ENCODE peak calls at places on chromosomes 12 and 14, in five cellular contexts. G is HepG2, J is neural progenitor cell, Y is cardiac fibroblast, O is MM.1S. B is an unnamed sample.

GRCh38 chr14:105738638-105739037 is 212.3 kb downstream of the TMEM121 start:
- DNase-seq in G (no peak), J (no peak), Y (no peak), O (no peak), B (no peak)

GRCh38 chr14:104321151-104322130 is 183.1 kb downstream of the KIF26A start:
- DNase-seq in G (no peak), J (no peak), Y (no peak), O (no peak), B (no peak)

GRCh38 chr12:95118788-95119179 is 45.4 kb upstream of the NR2C1 start:
- DNase-seq in G (no peak), J (no peak), Y (no peak), O (no peak), B (no peak)

GRCh38 chr12:2168808-2169207 is 116.0 kb downstream of the CACNA1C start:
- DNase-seq in G (peak), J (no peak), Y (peak), O (no peak), B (no peak)

GRCh38 chr12:122184522-122184921 is 1.6 kb downstream of the LRRC43 start:
- DNase-seq in G (no peak), J (no peak), Y (no peak), O (no peak), B (peak)

GRCh38 chr12:119788783-119789182 is 88.3 kb downstream of the CIT start:
- DNase-seq in G (no peak), J (no peak), Y (peak), O (no peak), B (no peak)

GRCh38 chr14:56379956-56380355 is 199.6 kb upstream of the TMEM260 start:
- DNase-seq in G (no peak), J (no peak), Y (peak), O (no peak), B (no peak)

GRCh38 chr12:29310899-29311298 is 70.1 kb downstream of the ERGIC2 start:
- DNase-seq in G (no peak), J (no peak), Y (no peak), O (no peak), B (no peak)

GRCh38 chr14:90425480-90425879 is 28.7 kb downstream of the CALM1 start:
- DNase-seq in G (no peak), J (no peak), Y (no peak), O (no peak), B (no peak)

DNA sequence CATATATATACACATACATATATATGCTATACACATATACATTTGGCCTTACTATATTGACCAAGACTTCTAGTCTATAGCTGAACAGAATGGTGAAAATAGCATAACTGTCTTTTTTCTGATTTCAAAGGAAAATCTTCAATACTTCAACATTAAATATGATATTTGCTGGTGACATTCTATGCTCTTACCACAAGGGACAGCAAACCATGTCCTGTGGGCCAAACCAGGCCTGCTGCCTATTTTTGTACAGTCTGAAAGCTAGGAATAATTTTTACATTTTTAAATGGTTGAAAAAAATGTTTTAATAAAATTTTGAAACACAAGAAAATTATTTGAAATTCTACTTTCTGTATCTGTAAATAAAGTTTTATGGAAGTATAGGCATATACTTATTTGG is 63.6 kb downstream of the EML5 start:
- DNase-seq in G (no peak), J (no peak), Y (peak), O (no peak), B (no peak)
- TF ChIP-seq CTCF in G (no peak), J (peak), Y (peak), O (no peak), B (no peak)

DNA sequence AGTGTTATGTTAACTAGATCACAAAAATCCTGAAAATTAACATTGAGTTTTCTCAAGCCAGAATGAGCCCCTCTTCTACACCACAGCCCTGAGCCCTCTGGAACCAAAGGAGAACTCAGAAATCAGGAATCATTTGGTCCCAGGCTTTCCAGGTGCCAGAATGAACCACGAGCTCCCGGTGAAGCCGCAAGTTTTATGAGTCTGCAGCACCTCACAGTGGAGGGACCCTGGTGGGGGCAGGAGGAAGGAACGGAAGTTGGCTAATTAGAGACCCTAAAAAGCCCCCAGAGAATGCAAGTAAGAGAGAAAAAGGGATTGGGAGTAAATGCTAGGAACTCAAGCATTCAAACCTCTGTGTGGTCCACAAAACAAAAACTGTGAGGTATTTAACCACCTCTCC is 52.9 kb upstream of the BCL2L14 start:
- DNase-seq in G (no peak), J (peak), Y (no peak), O (no peak), B (no peak)
- TF ChIP-seq CTCF in G (peak), J (peak), Y (no peak), O (no peak), B (no peak)

DNA sequence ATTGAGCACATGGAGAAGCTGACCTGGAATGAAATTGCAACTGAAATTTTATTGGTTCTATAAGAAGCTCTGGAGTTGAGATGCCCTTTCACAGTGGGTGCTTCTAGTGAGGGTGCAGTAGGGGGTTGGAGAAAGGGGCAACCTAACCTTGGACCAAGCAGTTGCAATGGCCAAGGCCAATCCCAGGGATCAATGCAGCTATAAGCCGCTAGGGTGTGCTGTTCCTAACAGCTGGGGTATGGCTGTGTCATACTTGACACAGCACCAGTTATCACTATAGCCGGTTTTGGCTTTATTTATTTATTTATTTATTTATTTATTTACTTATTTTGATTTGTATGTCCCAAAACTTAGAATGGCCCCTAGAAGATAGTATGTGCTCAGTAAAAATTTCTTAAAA is 505.9 kb downstream of the FLRT2 start:
- DNase-seq in G (peak), J (peak), Y (peak), O (peak), B (no peak)
- TF ChIP-seq CTCF in G (peak), J (peak), Y (peak), O (peak), B (peak)

GRCh38 chr14:71583705-71584104 is 348.5 kb upstream of the RGS6 start:
- DNase-seq in G (no peak), J (no peak), Y (no peak), O (no peak), B (no peak)

GRCh38 chr14:71583246-71583645 is 349.0 kb upstream of the RGS6 start:
- DNase-seq in G (no peak), J (no peak), Y (no peak), O (no peak), B (no peak)

GRCh38 chr14:71588028-71588427 is 344.2 kb upstream of the RGS6 start:
- DNase-seq in G (no peak), J (no peak), Y (peak), O (no peak), B (no peak)

GRCh38 chr14:71588576-71589215 is 343.5 kb upstream of the RGS6 start:
- DNase-seq in G (no peak), J (no peak), Y (no peak), O (no peak), B (no peak)

DNA sequence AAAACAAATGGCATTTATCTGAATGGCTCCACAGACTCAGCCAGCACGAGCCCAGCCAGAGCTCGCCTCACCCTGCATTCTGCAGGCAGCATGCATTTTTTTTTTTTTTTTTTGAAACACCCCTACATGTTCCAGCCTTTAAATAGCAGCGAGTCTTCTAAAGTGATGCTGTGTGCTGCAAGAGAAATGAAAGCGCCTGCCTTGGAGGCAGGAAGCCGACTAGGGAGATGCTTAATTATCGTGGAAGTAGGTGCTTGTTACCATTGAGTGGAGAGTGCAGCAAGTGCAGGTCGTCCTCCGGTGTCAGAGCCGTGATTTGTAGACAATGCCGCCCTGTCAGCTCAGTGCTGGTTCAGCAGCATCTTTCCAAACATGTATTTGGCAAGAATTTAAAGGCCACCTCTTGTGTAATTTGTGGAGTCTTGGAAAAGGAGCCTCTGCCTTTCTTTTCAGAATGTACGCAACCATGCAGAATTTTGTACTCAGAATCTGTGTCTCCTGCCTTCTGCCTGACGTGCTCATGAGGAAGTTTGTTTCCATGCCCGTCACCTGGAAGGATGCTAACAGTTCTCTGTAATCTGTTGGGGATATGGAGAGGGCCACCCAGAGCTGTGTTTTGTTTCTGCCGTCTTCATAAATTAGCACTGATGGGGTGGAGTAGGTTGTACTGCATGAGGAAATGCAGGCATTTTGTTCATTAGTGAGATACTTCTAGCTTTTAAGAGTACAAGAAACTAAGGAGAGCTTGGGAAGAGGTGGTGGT is 345.9 kb upstream of the RGS6 start:
- DNase-seq in G (no peak), J (peak), Y (peak), O (no peak), B (no peak)
- TF ChIP-seq CTCF in G (no peak), J (no peak), Y (no peak), O (no peak), B (no peak)

GRCh38 chr14:99699861-99700260 is 15.8 kb downstream of the CYP46A1 start:
- DNase-seq in G (no peak), J (no peak), Y (no peak), O (no peak), B (no peak)

GRCh38 chr14:99698236-99698635 is 14.1 kb downstream of the CYP46A1 start:
- DNase-seq in G (no peak), J (no peak), Y (no peak), O (no peak), B (no peak)

GRCh38 chr14:99699071-99699760 is 15.1 kb downstream of the CYP46A1 start:
- DNase-seq in G (no peak), J (no peak), Y (no peak), O (no peak), B (no peak)

GRCh38 chr14:99701260-99701659 is 17.2 kb downstream of the CYP46A1 start:
- DNase-seq in G (no peak), J (no peak), Y (no peak), O (no peak), B (no peak)

DNA sequence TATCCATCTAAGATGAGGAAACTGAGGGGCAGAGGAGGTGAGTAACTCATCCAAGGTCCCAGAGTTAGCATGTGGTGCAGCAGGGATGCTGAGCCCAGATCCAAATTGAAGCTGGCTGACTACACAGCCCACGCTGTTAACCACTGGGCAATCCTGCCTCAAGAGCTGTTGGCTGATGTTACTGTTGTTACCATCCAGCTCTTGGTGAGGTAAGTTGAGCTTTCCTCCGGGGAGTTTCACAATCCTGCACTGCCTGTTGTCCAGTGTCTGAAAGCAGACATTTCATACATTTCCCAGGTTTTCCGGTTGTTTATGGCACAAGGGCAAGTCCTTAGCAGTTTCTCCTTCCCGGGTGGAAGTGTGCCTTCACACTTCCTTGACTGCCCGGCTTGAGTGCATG is 14.5 kb downstream of the CYP46A1 start:
- DNase-seq in G (no peak), J (no peak), Y (peak), O (no peak), B (no peak)
- TF ChIP-seq CTCF in G (no peak), J (no peak), Y (no peak), O (no peak), B (no peak)

GRCh38 chr14:69360438-69361108 is 37.5 kb downstream of the ERH start:
- DNase-seq in G (no peak), J (no peak), Y (no peak), O (no peak), B (no peak)

GRCh38 chr14:69363964-69364363 is 34.1 kb downstream of the ERH start:
- DNase-seq in G (no peak), J (no peak), Y (no peak), O (no peak), B (no peak)

GRCh38 chr14:69366761-69367160 is 31.3 kb downstream of the ERH start:
- DNase-seq in G (no peak), J (no peak), Y (no peak), O (no peak), B (no peak)

GRCh38 chr14:69366069-69366468 is 32.0 kb downstream of the ERH start:
- DNase-seq in G (no peak), J (no peak), Y (no peak), O (no peak), B (no peak)

DNA sequence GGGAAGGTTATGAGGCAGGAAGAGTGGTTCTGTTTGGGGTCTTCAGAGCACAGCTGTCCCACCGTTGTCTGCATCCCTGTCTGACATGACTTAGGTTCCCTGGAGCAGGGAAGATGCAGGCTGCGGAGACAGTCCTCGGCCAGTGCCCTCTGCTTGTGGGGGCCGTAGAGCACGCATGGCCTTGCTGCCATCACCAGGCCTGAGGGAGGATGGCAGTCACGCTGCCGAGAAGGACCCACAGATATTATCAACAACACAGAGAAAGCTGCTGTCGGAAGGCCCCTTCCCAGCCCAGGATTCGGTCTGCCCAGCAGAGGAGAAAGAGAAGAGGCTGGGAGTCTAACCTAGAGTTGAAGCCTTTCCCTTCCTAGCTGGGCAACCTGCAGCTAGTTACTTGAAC is 35.0 kb downstream of the ERH start:
- DNase-seq in G (peak), J (peak), Y (peak), O (no peak), B (no peak)
- TF ChIP-seq CTCF in G (peak), J (peak), Y (peak), O (no peak), B (no peak)

GRCh38 chr12:105378821-105379400 is 48.4 kb downstream of the C12orf75 start:
- DNase-seq in G (peak), J (no peak), Y (peak), O (no peak), B (no peak)
- TF ChIP-seq CTCF in G (peak), J (peak), Y (peak), O (peak), B (no peak)

GRCh38 chr12:101877816-101878811 is 734 bp downstream of the DRAM1 start:
- DNase-seq in G (peak), J (no peak), Y (peak), O (peak), B (no peak)

GRCh38 chr12:101880769-101881168 is 3.4 kb downstream of the DRAM1 start:
- DNase-seq in G (no peak), J (no peak), Y (no peak), O (no peak), B (no peak)

GRCh38 chr12:101875112-101875961 is 2.0 kb upstream of the DRAM1 start:
- DNase-seq in G (no peak), J (no peak), Y (peak), O (no peak), B (no peak)

GRCh38 chr12:101881228-101881627 is 3.8 kb downstream of the DRAM1 start:
- DNase-seq in G (no peak), J (no peak), Y (no peak), O (no peak), B (no peak)

DNA sequence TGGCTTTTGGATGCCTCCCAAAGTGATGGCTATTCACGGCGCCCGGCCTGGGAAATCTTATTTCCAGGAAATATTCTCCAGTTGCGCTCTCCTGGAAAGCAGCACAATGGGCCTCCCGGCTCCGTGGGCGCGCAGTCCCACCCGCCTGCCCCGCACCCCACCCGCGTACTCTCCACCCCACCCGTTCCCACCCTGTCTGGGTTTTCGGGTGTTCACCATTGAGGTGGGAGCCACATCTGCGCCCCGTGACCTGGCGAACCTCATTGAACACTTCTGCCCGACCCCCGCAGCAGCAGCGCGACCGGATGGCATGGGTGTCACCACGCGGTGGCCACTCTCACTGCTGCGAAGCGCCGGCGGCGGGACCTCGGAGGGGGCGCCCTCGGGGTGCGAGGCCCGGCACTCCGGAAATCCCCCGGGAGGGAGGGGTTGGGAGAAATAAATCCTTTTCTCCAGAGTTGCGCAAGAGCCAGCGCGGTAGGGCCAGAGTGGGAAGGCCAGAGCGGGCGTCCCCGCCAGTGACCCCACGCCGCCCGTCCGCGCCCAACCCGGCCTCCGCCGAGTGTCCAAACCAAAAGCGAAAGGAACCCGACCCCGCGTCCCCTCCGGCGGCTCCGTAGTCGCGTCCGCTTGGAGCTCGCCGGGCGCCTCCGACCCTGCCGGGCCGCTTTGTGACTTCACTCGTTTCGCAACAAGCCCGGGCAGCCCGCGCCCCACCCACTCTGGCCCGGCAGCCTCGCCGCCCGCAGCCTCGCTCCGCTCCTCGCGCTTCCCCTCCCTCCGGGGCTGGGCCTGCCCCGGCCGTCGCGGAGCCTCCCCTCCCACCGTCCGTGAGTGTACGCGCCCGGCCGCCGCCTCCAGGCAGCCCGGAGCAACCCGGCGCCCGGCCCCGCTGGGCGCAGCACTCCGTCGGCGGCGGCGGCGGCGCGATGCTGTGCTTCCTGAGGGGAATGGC is at the start of gene DRAM1:
- DNase-seq in G (peak), J (peak), Y (peak), O (peak), B (peak)
- TF ChIP-seq CTCF in G (peak), J (peak), Y (no peak), O (no peak), B (peak)